ENCODE peak calls at places on chromosome 16, in five cellular contexts. One of them, this sample, is unnamed.

GRCh38 chr16:11256657-11257130 is 690 bp upstream of the SOCS1 start:
- DNase-seq in GM06990: no peak
- DNase-seq in kidney: no peak
- DNase-seq in OCI-LY7: no peak
- DNase-seq in pancreas: peak; percentile 50
- DNase-seq in this sample: peak; percentile 81

GRCh38 chr16:66402591-66403230 is 24.4 kb upstream of the BEAN1 start:
- DNase-seq in OCI-LY7: no peak
- DNase-seq in kidney: no peak
- DNase-seq in GM06990: no peak
- DNase-seq in pancreas: no peak
- DNase-seq in this sample: no peak

GRCh38 chr16:54812229-54812628 is 118.4 kb upstream of the IRX5 start:
- DNase-seq in GM06990: no peak
- DNase-seq in pancreas: no peak
- DNase-seq in kidney: no peak
- DNase-seq in OCI-LY7: no peak
- DNase-seq in this sample: no peak

GRCh38 chr16:54077412-54077821 is 209.2 kb downstream of the IRX3 start:
- DNase-seq in pancreas: no peak
- DNase-seq in kidney: no peak
- DNase-seq in OCI-LY7: no peak
- DNase-seq in GM06990: no peak
- DNase-seq in this sample: no peak

GRCh38 chr16:50515218-50515617 is 33.0 kb upstream of the NKD1 start:
- DNase-seq in GM06990: no peak
- DNase-seq in pancreas: no peak
- DNase-seq in kidney: no peak
- DNase-seq in OCI-LY7: no peak
- DNase-seq in this sample: no peak

GRCh38 chr16:80527297-80527696 is 13.5 kb upstream of the DYNLRB2 start:
- DNase-seq in GM06990: peak; percentile 40
- DNase-seq in pancreas: no peak
- DNase-seq in kidney: no peak
- DNase-seq in OCI-LY7: peak; percentile 60
- DNase-seq in this sample: no peak

GRCh38 chr16:58556678-58557077 is 41.4 kb downstream of the SETD6 start:
- DNase-seq in GM06990: no peak
- DNase-seq in kidney: no peak
- DNase-seq in OCI-LY7: no peak
- DNase-seq in pancreas: no peak
- DNase-seq in this sample: no peak

GRCh38 chr16:85327731-85328664 is 215.7 kb upstream of the CIBAR2 start:
- DNase-seq in GM06990: no peak
- DNase-seq in kidney: peak; percentile 72
- DNase-seq in pancreas: no peak
- DNase-seq in OCI-LY7: no peak
- DNase-seq in this sample: no peak

GRCh38 chr16:88569614-88569984 is 604 bp upstream of the ZC3H18 start:
- DNase-seq in GM06990: no peak
- DNase-seq in kidney: peak; percentile 84
- DNase-seq in OCI-LY7: no peak
- DNase-seq in pancreas: no peak
- DNase-seq in this sample: peak; percentile 29

GRCh38 chr16:85582177-85582888 is 30.8 kb upstream of the GSE1 start:
- DNase-seq in GM06990: no peak
- DNase-seq in pancreas: no peak
- DNase-seq in kidney: no peak
- DNase-seq in OCI-LY7: no peak
- DNase-seq in this sample: no peak

GRCh38 chr16:84450176-84450865 is 54.1 kb downstream of the MEAK7 start:
- DNase-seq in OCI-LY7: no peak
- DNase-seq in pancreas: no peak
- DNase-seq in GM06990: no peak
- DNase-seq in kidney: no peak
- DNase-seq in this sample: no peak

DNA sequence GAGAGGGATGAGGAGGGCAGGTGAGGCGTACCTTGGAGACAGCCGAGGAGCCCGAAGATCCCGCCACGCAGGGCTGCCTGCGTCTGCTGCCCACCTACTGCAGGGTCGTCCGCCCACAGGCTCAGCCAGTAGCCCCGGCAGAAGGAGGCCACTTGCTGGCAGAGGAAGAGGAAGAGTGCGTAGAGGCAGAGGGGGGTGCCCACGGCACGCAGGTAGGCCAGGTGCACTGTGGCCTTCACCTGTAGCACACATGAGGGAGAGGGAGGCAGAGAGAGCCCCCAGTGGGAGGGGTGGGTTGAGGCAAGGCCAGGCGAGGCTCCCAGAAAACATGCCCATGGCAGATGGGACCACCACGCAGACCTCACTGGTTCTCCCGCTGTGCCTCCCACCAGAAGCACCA is 53.7 kb downstream of the ABCC6 start:
- DNase-seq in kidney: peak; percentile 60
- DNase-seq in GM06990: no peak
- DNase-seq in OCI-LY7: no peak
- DNase-seq in pancreas: no peak
- DNase-seq in this sample: no peak
- TF ChIP-seq CTCF in kidney: no peak
- TF ChIP-seq CTCF in GM06990: no peak
- TF ChIP-seq CTCF in OCI-LY7: no peak
- TF ChIP-seq CTCF in pancreas: no peak
- TF ChIP-seq CTCF in this sample: no peak

DNA sequence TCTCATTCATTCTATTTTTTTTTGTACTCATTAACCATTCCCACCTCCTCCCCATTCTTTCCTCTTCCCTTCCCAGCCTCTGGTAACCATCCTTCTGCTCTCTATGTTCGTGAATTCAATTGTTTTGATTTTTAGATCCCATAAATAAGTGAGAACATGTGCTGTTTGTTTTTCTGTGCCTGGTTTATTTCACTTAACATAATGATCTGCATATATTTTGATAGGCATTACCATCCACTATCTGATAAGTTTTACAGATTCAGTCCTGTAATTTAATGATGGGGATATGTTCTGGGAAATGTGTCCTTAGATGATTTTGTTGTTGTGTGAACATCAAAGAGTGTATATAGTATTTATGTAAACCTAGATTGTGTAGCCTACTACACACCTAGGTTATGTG is 77.5 kb upstream of the CPHXL start:
- DNase-seq in GM06990: no peak
- DNase-seq in kidney: no peak
- DNase-seq in OCI-LY7: no peak
- DNase-seq in pancreas: no peak
- DNase-seq in this sample: no peak
- TF ChIP-seq CTCF in GM06990: no peak
- TF ChIP-seq CTCF in kidney: no peak
- TF ChIP-seq CTCF in OCI-LY7: no peak
- TF ChIP-seq CTCF in pancreas: no peak
- TF ChIP-seq CTCF in this sample: no peak

GRCh38 chr16:2914233-2914632 is 2.5 kb downstream of the FLYWCH1 start:
- DNase-seq in GM06990: no peak
- DNase-seq in OCI-LY7: no peak
- DNase-seq in pancreas: no peak
- DNase-seq in kidney: no peak
- DNase-seq in this sample: no peak
- TF ChIP-seq CTCF in GM06990: no peak
- TF ChIP-seq CTCF in OCI-LY7: no peak
- TF ChIP-seq CTCF in pancreas: no peak
- TF ChIP-seq CTCF in kidney: no peak
- TF ChIP-seq CTCF in this sample: no peak

GRCh38 chr16:2226245-2226793 is 2.9 kb downstream of the E4F1 start:
- DNase-seq in kidney: no peak
- DNase-seq in pancreas: no peak
- DNase-seq in GM06990: no peak
- DNase-seq in OCI-LY7: no peak
- DNase-seq in this sample: no peak
- TF ChIP-seq CTCF in kidney: no peak
- TF ChIP-seq CTCF in pancreas: no peak
- TF ChIP-seq CTCF in GM06990: no peak
- TF ChIP-seq CTCF in OCI-LY7: no peak
- TF ChIP-seq CTCF in this sample: no peak

GRCh38 chr16:23052908-23053580 is 96.2 kb downstream of the USP31 start:
- DNase-seq in OCI-LY7: no peak
- DNase-seq in pancreas: no peak
- DNase-seq in kidney: no peak
- DNase-seq in GM06990: no peak
- DNase-seq in this sample: no peak

GRCh38 chr16:23045025-23045424 is 104.2 kb downstream of the USP31 start:
- DNase-seq in OCI-LY7: no peak
- DNase-seq in kidney: no peak
- DNase-seq in pancreas: no peak
- DNase-seq in GM06990: no peak
- DNase-seq in this sample: no peak

DNA sequence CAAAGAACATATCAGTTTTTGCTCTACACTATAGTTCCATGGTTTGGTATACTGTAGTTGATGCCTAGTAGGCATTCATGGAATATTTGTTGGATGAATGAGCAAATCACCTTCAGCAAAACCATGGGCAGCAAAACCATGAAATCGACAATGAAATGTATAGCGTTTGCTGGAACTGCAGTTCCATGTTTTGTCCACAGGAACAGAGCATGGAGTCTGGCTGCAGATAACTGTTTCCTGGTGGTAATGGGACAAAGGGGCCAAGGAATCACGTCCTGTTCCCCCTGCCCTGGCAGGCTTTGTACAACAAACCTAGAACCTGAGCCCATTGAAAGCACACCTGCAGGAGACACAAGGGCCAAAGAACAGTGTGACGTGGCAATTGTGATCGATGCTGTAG is 101.1 kb downstream of the USP31 start:
- DNase-seq in kidney: no peak
- DNase-seq in OCI-LY7: no peak
- DNase-seq in pancreas: no peak
- DNase-seq in GM06990: no peak
- DNase-seq in this sample: no peak
- TF ChIP-seq CTCF in kidney: no peak
- TF ChIP-seq CTCF in OCI-LY7: no peak
- TF ChIP-seq CTCF in pancreas: no peak
- TF ChIP-seq CTCF in GM06990: no peak
- TF ChIP-seq CTCF in this sample: no peak

DNA sequence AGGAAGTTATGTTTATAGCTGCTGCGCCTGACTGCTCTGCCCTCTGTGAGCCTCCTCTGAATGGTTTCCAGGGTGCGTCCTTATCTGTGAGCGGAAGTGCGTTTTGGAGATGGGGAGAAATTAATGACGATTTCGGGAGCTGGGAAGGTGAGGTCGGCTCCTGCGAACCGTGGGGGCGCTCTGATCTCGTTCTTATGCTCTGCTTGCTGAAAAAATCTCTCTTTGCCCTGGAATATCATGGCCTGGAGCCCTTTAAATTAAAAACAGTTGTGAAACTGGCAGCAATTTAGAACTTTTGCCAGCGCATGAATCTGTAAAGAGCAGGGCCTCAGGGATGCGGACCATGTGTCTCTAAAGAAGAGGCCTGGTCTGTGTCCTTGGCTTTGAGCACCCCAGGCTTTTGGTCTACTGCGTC is 135.8 kb upstream of the ZFHX3 start:
- DNase-seq in OCI-LY7: no peak
- DNase-seq in pancreas: no peak
- DNase-seq in GM06990: no peak
- DNase-seq in kidney: no peak
- DNase-seq in this sample: no peak
- TF ChIP-seq CTCF in OCI-LY7: no peak
- TF ChIP-seq CTCF in pancreas: no peak
- TF ChIP-seq CTCF in GM06990: no peak
- TF ChIP-seq CTCF in kidney: no peak
- TF ChIP-seq CTCF in this sample: no peak

This sample was measured in psoas muscle.